ENCODE peak calls at places on chromosome 11, in seven cellular contexts. W is T follicular helper cell; L is frontal cortex; U is activated CD4-positive, alpha-beta T cell treated with anti-CD3 and anti-CD28 coated beads, Interleukin-2, amount 50 U/mL, for 24 hours; J is anterior cingulate cortex; M is DMS 273 treated with DMSO at 0.1 percent for 48 hours; O is kidney tubule cell. I is an unnamed sample.

GRCh38 chr11:122698390-122698789 is 42.9 kb downstream of the UBASH3B start:
- DNase-seq in W (no peak), L (no peak), U (no peak), J (no peak), M (no peak), O (no peak), I (peak)

GRCh38 chr11:43576834-43577521 is 103.6 kb upstream of the HSD17B12 start:
- DNase-seq in W (no peak), L (peak), U (no peak), J (no peak), M (no peak), O (no peak), I (no peak)

GRCh38 chr11:86726118-86726748 is 53.8 kb upstream of the ME3 start:
- DNase-seq in W (no peak), L (no peak), U (no peak), J (no peak), M (no peak), O (peak), I (no peak)

GRCh38 chr11:31823372-31824371 is 12.6 kb upstream of the PAX6 start:
- DNase-seq in W (no peak), L (no peak), U (no peak), J (no peak), M (no peak), O (no peak), I (no peak)

GRCh38 chr11:45412033-45412432 is 125.9 kb upstream of the SYT13 start:
- DNase-seq in W (no peak), L (no peak), U (no peak), J (no peak), M (no peak), O (no peak), I (no peak)

GRCh38 chr11:88414385-88414861 is 76.9 kb upstream of the CTSC start:
- DNase-seq in W (no peak), L (no peak), U (no peak), J (no peak), M (no peak), O (peak), I (no peak)

GRCh38 chr11:128324051-128324481 is 263.3 kb downstream of the ETS1 start:
- DNase-seq in W (no peak), L (no peak), U (no peak), J (no peak), M (no peak), O (no peak), I (no peak)

GRCh38 chr11:126716456-126717083 is 284.0 kb downstream of the KIRREL3 start:
- DNase-seq in W (no peak), L (no peak), U (no peak), J (peak), M (no peak), O (peak), I (peak)

GRCh38 chr11:69588270-69588669 is 52.7 kb upstream of the CCND1 start:
- DNase-seq in W (no peak), L (no peak), U (no peak), J (no peak), M (no peak), O (peak), I (no peak)

GRCh38 chr11:91489989-91490388 is 734.6 kb upstream of the FAT3 start:
- DNase-seq in W (no peak), L (no peak), U (no peak), J (no peak), M (no peak), O (peak), I (no peak)

GRCh38 chr11:19864141-19865120 is 151.8 kb downstream of the NAV2 start:
- DNase-seq in W (no peak), L (no peak), U (no peak), J (no peak), M (peak), O (peak), I (no peak)

GRCh38 chr11:46102843-46103242 is 18.4 kb downstream of the PHF21A start:
- DNase-seq in W (no peak), L (no peak), U (no peak), J (no peak), M (no peak), O (no peak), I (no peak)

GRCh38 chr11:87712802-87713202 is 462.4 kb downstream of the RAB38 start:
- DNase-seq in W (no peak), L (no peak), U (no peak), J (no peak), M (no peak), O (no peak), I (peak)

GRCh38 chr11:95925011-95925410 is 1.1 kb upstream of the MTMR2 start:
- DNase-seq in W (no peak), L (no peak), U (no peak), J (no peak), M (no peak), O (peak), I (no peak)

GRCh38 chr11:115552151-115552550 is 47.9 kb upstream of the CADM1 start:
- DNase-seq in W (no peak), L (no peak), U (no peak), J (no peak), M (no peak), O (peak), I (no peak)

GRCh38 chr11:61630104-61630503 is 49.2 kb upstream of the SYT7 start:
- DNase-seq in W (no peak), L (no peak), U (no peak), J (no peak), M (no peak), O (no peak), I (no peak)

GRCh38 chr11:104570088-104570701 is 328.1 kb downstream of the CASP12 start:
- DNase-seq in W (no peak), L (no peak), U (no peak), J (no peak), M (no peak), O (peak), I (no peak)

GRCh38 chr11:78344114-78344513 is 73.5 kb downstream of the GAB2 start:
- DNase-seq in W (no peak), L (no peak), U (no peak), J (no peak), M (no peak), O (no peak), I (no peak)

GRCh38 chr11:61171907-61172306 is 10.7 kb upstream of the VPS37C start:
- DNase-seq in W (no peak), L (no peak), U (no peak), J (no peak), M (no peak), O (no peak), I (no peak)

GRCh38 chr11:132005874-132006273 is 635.5 kb downstream of the NTM start:
- DNase-seq in W (no peak), L (no peak), U (no peak), J (no peak), M (no peak), O (no peak), I (no peak)

GRCh38 chr11:33207408-33207985 is 46.2 kb upstream of the CSTF3 start:
- DNase-seq in W (no peak), L (no peak), U (no peak), J (no peak), M (no peak), O (peak), I (no peak)

GRCh38 chr11:120912504-120912903 is 111.4 kb upstream of the TBCEL start:
- DNase-seq in W (no peak), L (peak), U (no peak), J (no peak), M (no peak), O (peak), I (peak)

GRCh38 chr11:101759771-101760450 is 154.9 kb upstream of the CEP126 start:
- DNase-seq in W (no peak), L (no peak), U (no peak), J (no peak), M (no peak), O (no peak), I (no peak)

GRCh38 chr11:2185324-2186085 is 13.9 kb upstream of the TH start:
- DNase-seq in W (no peak), L (peak), U (no peak), J (no peak), M (no peak), O (no peak), I (no peak)

GRCh38 chr11:44138286-44138685 is 42.8 kb downstream of the EXT2 start:
- DNase-seq in W (no peak), L (no peak), U (no peak), J (no peak), M (no peak), O (peak), I (no peak)

GRCh38 chr11:67534070-67534679 is 10.9 kb upstream of the CABP2 start:
- DNase-seq in W (no peak), L (no peak), U (no peak), J (no peak), M (no peak), O (peak), I (peak)

GRCh38 chr11:69107413-69107812 is 48.3 kb upstream of the SMIM38 start:
- DNase-seq in W (no peak), L (no peak), U (no peak), J (no peak), M (no peak), O (no peak), I (no peak)

GRCh38 chr11:67355794-67356550 is 2.6 kb upstream of the POLD4 start:
- DNase-seq in W (no peak), L (no peak), U (no peak), J (no peak), M (no peak), O (peak), I (peak)

GRCh38 chr11:9820260-9820659 is 156.4 kb downstream of the SWAP70 start:
- DNase-seq in W (no peak), L (no peak), U (no peak), J (no peak), M (no peak), O (no peak), I (no peak)

GRCh38 chr11:69643646-69644045 is 2.7 kb downstream of the CCND1 start:
- DNase-seq in W (no peak), L (no peak), U (no peak), J (no peak), M (no peak), O (peak), I (no peak)